ENCODE peak calls at places on chromosomes 6 and 20, in four cellular contexts. G is endodermal cell, D is uterus, Z is IMR-90. N is an unnamed sample. For H3K27me3, the result is how much of the 10 kb centered on the place peaks cover.

GRCh38 chr20:38426498-38426897 is 8.6 kb downstream of the SNHG17 start:
- DNase-seq in G (no peak), D (no peak), Z (no peak), N (no peak)

GRCh38 chr6:158233214-158233795 is 65.2 kb downstream of the GTF2H5 start:
- DNase-seq in G (peak), D (no peak), Z (no peak), N (no peak)

GRCh38 chr6:92849636-92850035 is 569.7 kb downstream of the EPHA7 start:
- DNase-seq in G (no peak), D (no peak), Z (no peak), N (no peak)

GRCh38 chr6:161141173-161141572 is 132.7 kb downstream of the AGPAT4 start:
- DNase-seq in G (no peak), D (no peak), Z (no peak), N (no peak)

GRCh38 chr20:36109251-36109947 is 45.1 kb upstream of the EPB41L1 start:
- DNase-seq in G (no peak), D (no peak), Z (peak), N (no peak)

GRCh38 chr6:28254340-28254618 is 2.2 kb upstream of the ZKSCAN4 start:
- DNase-seq in G (no peak), D (no peak), Z (no peak), N (no peak)

GRCh38 chr20:50580016-50580747 is 70.0 kb downstream of the PTPN1 start:
- DNase-seq in G (peak), D (peak), Z (peak), N (peak)

GRCh38 chr6:155224031-155224451 is 39.8 kb upstream of the CLDN20 start:
- DNase-seq in G (no peak), D (no peak), Z (peak), N (no peak)

GRCh38 chr20:14355791-14356190 is 18.4 kb upstream of the FLRT3 start:
- DNase-seq in G (no peak), D (no peak), Z (no peak), N (no peak)

GRCh38 chr6:30686908-30687658 is 638 bp upstream of the PPP1R18 start:
- DNase-seq in G (peak), D (peak), Z (peak), N (peak)

GRCh38 chr20:20547221-20547875 is 165.1 kb downstream of the RALGAPA2 start:
- DNase-seq in G (no peak), D (no peak), Z (peak), N (no peak)

DNA sequence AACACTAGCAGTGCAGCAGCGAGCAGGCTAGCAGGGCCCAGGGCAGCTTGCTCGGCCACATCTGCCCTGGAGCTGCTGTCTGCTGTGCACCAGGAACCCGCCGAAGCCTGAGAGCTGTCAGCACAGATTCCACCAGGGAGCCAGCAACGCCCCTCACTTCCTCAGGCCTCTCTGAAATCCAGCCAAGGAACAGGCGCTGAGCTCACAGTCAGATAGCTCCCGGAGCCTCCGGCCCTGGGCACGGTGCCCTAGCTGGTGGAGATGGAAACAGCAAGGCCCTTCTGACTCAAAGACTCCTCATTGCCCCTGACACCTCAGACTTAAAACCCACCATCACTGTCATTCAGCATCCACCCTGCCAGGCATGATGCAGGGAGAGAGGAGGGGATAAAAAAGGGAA is 839.4 kb downstream of the MAFB start:
- DNase-seq in G (peak), D (peak), Z (peak), N (peak)
- H3K27ac ChIP-seq in G (no peak), D (peak), Z (no peak), N (no peak)

DNA sequence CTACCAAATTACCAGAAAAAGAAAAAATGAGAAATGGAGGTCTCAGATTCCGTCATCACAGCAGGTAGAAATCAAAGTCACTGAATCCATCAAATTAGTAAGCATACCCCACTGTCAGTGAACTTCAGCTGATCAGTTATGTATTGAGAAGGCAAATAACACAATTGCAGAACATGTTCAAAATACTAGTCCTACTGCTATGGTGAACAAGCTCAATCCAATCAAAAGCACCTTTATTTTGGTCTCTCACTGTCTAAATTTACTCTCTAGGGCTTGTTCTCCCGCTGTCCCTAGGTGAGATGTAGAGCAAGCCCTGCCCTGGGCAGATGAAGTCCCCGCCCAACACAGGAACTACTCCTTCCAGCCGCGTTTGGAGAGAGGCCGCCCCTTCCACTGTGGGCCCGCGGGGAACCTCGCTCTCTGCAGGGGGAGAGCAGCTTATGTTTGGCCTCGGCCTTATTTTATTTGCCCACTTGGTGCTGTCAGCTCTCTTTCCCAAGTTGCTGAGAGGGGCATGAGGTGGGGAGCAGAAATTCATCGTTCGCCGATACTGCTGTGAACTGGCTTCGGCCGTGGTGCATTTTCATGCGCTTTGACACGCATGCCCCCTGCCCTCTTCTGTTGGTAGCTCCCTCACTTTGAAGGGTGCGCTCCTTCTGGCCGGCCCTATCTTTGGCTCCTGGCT is 14.3 kb upstream of the MAP1LC3A start:
- DNase-seq in G (peak), D (no peak), Z (no peak), N (no peak)
- H3K27me3 ChIP-seq in G (under half), D (under half), Z (under half), N (under half)

DNA sequence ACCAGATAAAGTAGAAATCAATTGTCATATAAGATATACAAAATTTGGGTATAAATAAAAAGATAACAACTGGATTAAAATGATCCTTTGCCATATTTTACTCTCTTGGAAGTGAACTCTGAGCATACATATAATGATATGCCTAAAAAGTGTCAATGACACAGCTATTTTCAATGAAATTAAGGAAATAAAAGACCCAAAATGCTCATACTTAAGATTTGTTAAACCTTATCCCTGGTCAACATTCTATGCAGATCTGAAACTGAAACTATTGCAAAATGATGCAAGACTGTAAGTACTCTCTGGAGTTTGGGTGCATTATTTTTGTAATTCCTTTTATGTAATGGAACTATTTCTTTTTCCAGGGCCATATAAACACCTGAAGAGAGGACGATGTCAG is 119.0 kb upstream of the SGK1 start:
- DNase-seq in G (no peak), D (no peak), Z (peak), N (no peak)
- H3K27ac ChIP-seq in G (no peak), D (no peak), Z (no peak), N (peak)

GRCh38 chr20:61613885-61614284 is 361.8 kb downstream of the CDH4 start:
- DNase-seq in G (no peak), D (no peak), Z (no peak), N (no peak)
- H3K27me3 ChIP-seq in G (under half), D (under half), Z (under half), N (under half)

GRCh38 chr6:105178636-105179035 is 1.2 kb downstream of the POPDC3 start:
- DNase-seq in G (no peak), D (no peak), Z (no peak), N (no peak)
- H3K27ac ChIP-seq in G (no peak), D (no peak), Z (peak), N (no peak)